ENCODE peak calls at places on chromosome 11, in five cellular contexts. O is endodermal cell; A is stimulated activated CD4-positive, alpha-beta T cell treated with anti-CD3 and anti-CD28 coated beads, Interleukin-12 subunit alpha, Interleukin-12 subunit beta, amount 100 ng/mL, for 48 hours; P is ecto neural progenitor cell; C is sigmoid colon. G is an unnamed sample.

GRCh38 chr11:12242071-12242672 is 131.8 kb downstream of the MICAL2 start:
- DNase-seq in O (no peak), A (no peak), P (no peak), C (no peak), G (no peak)

GRCh38 chr11:44863231-44863630 is 87.5 kb downstream of the TP53I11 start:
- DNase-seq in O (peak), A (no peak), P (peak), C (no peak), G (no peak)

GRCh38 chr11:3220101-3220500 is 1.5 kb upstream of the MRGPRG start:
- DNase-seq in O (peak), A (no peak), P (peak), C (no peak), G (no peak)

GRCh38 chr11:94866231-94866827 is 98.2 kb downstream of the AMOTL1 start:
- DNase-seq in O (peak), A (no peak), P (no peak), C (no peak), G (no peak)

GRCh38 chr11:93939084-93939780 is 81.9 kb upstream of the HEPHL1 start:
- DNase-seq in O (no peak), A (no peak), P (no peak), C (no peak), G (no peak)

GRCh38 chr11:88301478-88302140 is 35.9 kb downstream of the CTSC start:
- DNase-seq in O (no peak), A (peak), P (no peak), C (no peak), G (no peak)

GRCh38 chr11:123235687-123236261 is 40.7 kb upstream of the CLMP start:
- DNase-seq in O (no peak), A (no peak), P (no peak), C (peak), G (no peak)

GRCh38 chr11:60985991-60986915 is 14.8 kb downstream of the CD6 start:
- DNase-seq in O (peak), A (peak), P (no peak), C (no peak), G (peak)

G was measured in PC-9.